ENCODE peak calls at places on chromosomes 6 and 20, in eight cellular contexts. One of them, this sample, is unnamed.
A peak's percentile ranks its signal among the peaks of the same experiment; 100 is the strongest.

GRCh38 chr6:26156105-26156849 is 69.0 kb downstream of the HFE start:
- DNase-seq in esophagus muscularis mucosa: peak; percentile 98
- DNase-seq in stimulated activated naive B cell treated with anti-CD40 and anti-IgM and Interleukin-4, amounts not matched to agents 10 μg/mL and 1 μg/mL and 100 μg/mL, for 72 hours: peak; percentile 96
- DNase-seq in WTC11: peak; percentile 81
- DNase-seq in GOT3: peak; percentile 84
- DNase-seq in AML-193: no peak
- DNase-seq in effector memory CD8-positive, alpha-beta T cell: peak; percentile 79
- DNase-seq in T-helper 2 cell: peak; percentile 62
- DNase-seq in this sample: peak; percentile 89

GRCh38 chr6:32151131-32151884 is 431 bp downstream of the PRRT1 start:
- DNase-seq in stimulated activated naive B cell treated with anti-CD40 and anti-IgM and Interleukin-4, amounts not matched to agents 10 μg/mL and 1 μg/mL and 100 μg/mL, for 72 hours: no peak
- DNase-seq in esophagus muscularis mucosa: no peak
- DNase-seq in effector memory CD8-positive, alpha-beta T cell: no peak
- DNase-seq in T-helper 2 cell: no peak
- DNase-seq in GOT3: no peak
- DNase-seq in WTC11: no peak
- DNase-seq in AML-193: no peak
- DNase-seq in this sample: no peak

GRCh38 chr6:8113260-8113659 is 10.9 kb upstream of the EEF1E1 start:
- DNase-seq in effector memory CD8-positive, alpha-beta T cell: no peak
- DNase-seq in WTC11: no peak
- DNase-seq in GOT3: no peak
- DNase-seq in T-helper 2 cell: no peak
- DNase-seq in AML-193: no peak
- DNase-seq in stimulated activated naive B cell treated with anti-CD40 and anti-IgM and Interleukin-4, amounts not matched to agents 10 μg/mL and 1 μg/mL and 100 μg/mL, for 72 hours: no peak
- DNase-seq in esophagus muscularis mucosa: no peak
- DNase-seq in this sample: no peak

GRCh38 chr6:7758456-7758855 is 32.6 kb downstream of the BMP6 start:
- DNase-seq in esophagus muscularis mucosa: no peak
- DNase-seq in WTC11: no peak
- DNase-seq in effector memory CD8-positive, alpha-beta T cell: no peak
- DNase-seq in GOT3: no peak
- DNase-seq in stimulated activated naive B cell treated with anti-CD40 and anti-IgM and Interleukin-4, amounts not matched to agents 10 μg/mL and 1 μg/mL and 100 μg/mL, for 72 hours: no peak
- DNase-seq in AML-193: no peak
- DNase-seq in T-helper 2 cell: no peak
- DNase-seq in this sample: no peak

GRCh38 chr6:143575440-143575839 is 63.9 kb upstream of the FUCA2 start:
- DNase-seq in WTC11: peak; percentile 32
- DNase-seq in esophagus muscularis mucosa: no peak
- DNase-seq in effector memory CD8-positive, alpha-beta T cell: peak; percentile 47
- DNase-seq in AML-193: peak; percentile 92
- DNase-seq in stimulated activated naive B cell treated with anti-CD40 and anti-IgM and Interleukin-4, amounts not matched to agents 10 μg/mL and 1 μg/mL and 100 μg/mL, for 72 hours: peak; percentile 34
- DNase-seq in T-helper 2 cell: no peak
- DNase-seq in GOT3: no peak
- DNase-seq in this sample: peak; percentile 70

GRCh38 chr20:56788041-56788670 is 159.1 kb downstream of the TFAP2C start:
- DNase-seq in GOT3: peak; percentile 38
- DNase-seq in effector memory CD8-positive, alpha-beta T cell: no peak
- DNase-seq in stimulated activated naive B cell treated with anti-CD40 and anti-IgM and Interleukin-4, amounts not matched to agents 10 μg/mL and 1 μg/mL and 100 μg/mL, for 72 hours: no peak
- DNase-seq in T-helper 2 cell: no peak
- DNase-seq in WTC11: no peak
- DNase-seq in esophagus muscularis mucosa: no peak
- DNase-seq in AML-193: no peak
- DNase-seq in this sample: peak; percentile 34

GRCh38 chr6:109296971-109297372 is 85.3 kb downstream of the CD164 start:
- DNase-seq in stimulated activated naive B cell treated with anti-CD40 and anti-IgM and Interleukin-4, amounts not matched to agents 10 μg/mL and 1 μg/mL and 100 μg/mL, for 72 hours: no peak
- DNase-seq in esophagus muscularis mucosa: no peak
- DNase-seq in effector memory CD8-positive, alpha-beta T cell: no peak
- DNase-seq in WTC11: no peak
- DNase-seq in AML-193: no peak
- DNase-seq in GOT3: no peak
- DNase-seq in T-helper 2 cell: no peak
- DNase-seq in this sample: no peak

GRCh38 chr20:48731581-48731980 is 96.2 kb downstream of the PREX1 start:
- DNase-seq in GOT3: no peak
- DNase-seq in stimulated activated naive B cell treated with anti-CD40 and anti-IgM and Interleukin-4, amounts not matched to agents 10 μg/mL and 1 μg/mL and 100 μg/mL, for 72 hours: no peak
- DNase-seq in WTC11: no peak
- DNase-seq in AML-193: no peak
- DNase-seq in T-helper 2 cell: no peak
- DNase-seq in effector memory CD8-positive, alpha-beta T cell: no peak
- DNase-seq in esophagus muscularis mucosa: no peak
- DNase-seq in this sample: no peak

GRCh38 chr6:36642913-36643817 is 35.3 kb upstream of the CDKN1A start:
- DNase-seq in T-helper 2 cell: no peak
- DNase-seq in effector memory CD8-positive, alpha-beta T cell: no peak
- DNase-seq in AML-193: no peak
- DNase-seq in stimulated activated naive B cell treated with anti-CD40 and anti-IgM and Interleukin-4, amounts not matched to agents 10 μg/mL and 1 μg/mL and 100 μg/mL, for 72 hours: no peak
- DNase-seq in esophagus muscularis mucosa: peak; percentile 94
- DNase-seq in WTC11: no peak
- DNase-seq in GOT3: peak; percentile 29
- DNase-seq in this sample: no peak

GRCh38 chr6:2658788-2659187 is 91.9 kb downstream of the MYLK4 start:
- DNase-seq in esophagus muscularis mucosa: peak; percentile 88
- DNase-seq in WTC11: no peak
- DNase-seq in stimulated activated naive B cell treated with anti-CD40 and anti-IgM and Interleukin-4, amounts not matched to agents 10 μg/mL and 1 μg/mL and 100 μg/mL, for 72 hours: peak; percentile 77
- DNase-seq in effector memory CD8-positive, alpha-beta T cell: no peak
- DNase-seq in T-helper 2 cell: no peak
- DNase-seq in AML-193: no peak
- DNase-seq in GOT3: no peak
- DNase-seq in this sample: no peak

GRCh38 chr20:44407402-44408184 is 52.1 kb downstream of the HNF4A start:
- DNase-seq in GOT3: no peak
- DNase-seq in T-helper 2 cell: no peak
- DNase-seq in effector memory CD8-positive, alpha-beta T cell: no peak
- DNase-seq in WTC11: no peak
- DNase-seq in stimulated activated naive B cell treated with anti-CD40 and anti-IgM and Interleukin-4, amounts not matched to agents 10 μg/mL and 1 μg/mL and 100 μg/mL, for 72 hours: no peak
- DNase-seq in esophagus muscularis mucosa: no peak
- DNase-seq in AML-193: no peak
- DNase-seq in this sample: no peak

GRCh38 chr6:158819977-158820632 is 937 bp upstream of the EZR start:
- DNase-seq in GOT3: no peak
- DNase-seq in WTC11: no peak
- DNase-seq in esophagus muscularis mucosa: no peak
- DNase-seq in stimulated activated naive B cell treated with anti-CD40 and anti-IgM and Interleukin-4, amounts not matched to agents 10 μg/mL and 1 μg/mL and 100 μg/mL, for 72 hours: no peak
- DNase-seq in effector memory CD8-positive, alpha-beta T cell: no peak
- DNase-seq in T-helper 2 cell: no peak
- DNase-seq in AML-193: no peak
- DNase-seq in this sample: no peak

This sample was measured in HL-60.